ENCODE peak calls at places on chromosome 9, in seven cellular contexts. Z is adrenal gland; Y is lower lobe of right lung; F is endothelial cell of umbilical vein; O is stomach; A is CD8-positive, alpha-beta T cell; N is GM06990. L is an unnamed sample.

GRCh38 chr9:98584059-98584458 is 124.7 kb downstream of the GABBR2 start:
- DNase-seq in O (no peak), N (peak; percentile 47), Y (no peak), F (peak; percentile 38), Z (no peak), A (no peak), L (no peak)

GRCh38 chr9:134055981-134056461 is 11.8 kb downstream of the BRD3 start:
- DNase-seq in A (no peak), Y (peak; percentile 90), F (no peak), N (no peak), O (peak; percentile 89), Z (peak; percentile 96), L (peak; percentile 94)

GRCh38 chr9:6557883-6558282 is 87.6 kb downstream of the GLDC start:
- DNase-seq in F (peak; percentile 98), A (no peak), N (no peak), Y (no peak), O (no peak), Z (no peak), L (no peak)

GRCh38 chr9:14103115-14103514 is 210.8 kb downstream of the NFIB start:
- DNase-seq in O (no peak), Y (no peak), A (no peak), N (no peak), F (no peak), Z (no peak), L (peak; percentile 2)

GRCh38 chr9:122827759-122828090 is 663 bp downstream of the PDCL start:
- DNase-seq in Z (no peak), F (no peak), A (no peak), N (no peak), O (no peak), Y (no peak), L (peak; percentile 48)

GRCh38 chr9:8647824-8648223 is 848.2 kb upstream of the DMAC1 start:
- DNase-seq in Y (no peak), F (no peak), N (no peak), A (no peak), Z (no peak), O (no peak), L (no peak)

GRCh38 chr9:27154923-27155322 is 45.9 kb downstream of the TEK start:
- DNase-seq in O (no peak), F (peak; percentile 96), A (no peak), Z (no peak), Y (no peak), N (no peak), L (peak; percentile 96)

GRCh38 chr9:13934411-13934810 is 379.5 kb downstream of the NFIB start:
- DNase-seq in A (no peak), Z (no peak), Y (no peak), N (no peak), O (no peak), F (no peak), L (no peak)

GRCh38 chr9:12933957-12934356 is 159.1 kb downstream of the LURAP1L start:
- DNase-seq in N (no peak), Y (no peak), A (no peak), F (peak; percentile 27), O (no peak), Z (no peak), L (peak; percentile 69)

GRCh38 chr9:136973618-136974617 is 3.4 kb upstream of the PTGDS start:
- DNase-seq in N (no peak), O (no peak), A (no peak), Z (no peak), F (no peak), Y (no peak), L (no peak)

GRCh38 chr9:29006603-29007002 is 1433.3 kb upstream of the C9orf72 start:
- DNase-seq in Y (no peak), Z (no peak), O (no peak), N (no peak), F (no peak), A (no peak), L (no peak)

GRCh38 chr9:115590016-115590415 is 472.1 kb upstream of the TNC start:
- DNase-seq in Z (peak; percentile 41), F (peak; percentile 83), Y (no peak), N (no peak), O (no peak), A (no peak), L (peak; percentile 98)

GRCh38 chr9:111036068-111036789 is 2.0 kb downstream of the LPAR1 start:
- DNase-seq in A (no peak), O (peak; percentile 66), Z (peak; percentile 43), N (no peak), F (no peak), Y (peak; percentile 71), L (peak; percentile 66)

GRCh38 chr9:31590091-31590490 is 794.4 kb upstream of the ACO1 start:
- DNase-seq in A (no peak), N (no peak), O (no peak), Y (no peak), Z (no peak), F (no peak), L (no peak)

GRCh38 chr9:10127867-10128266 is 484.9 kb downstream of the PTPRD start:
- DNase-seq in A (no peak), F (no peak), O (no peak), N (no peak), Z (no peak), Y (no peak), L (no peak)

GRCh38 chr9:126057036-126057435 is 269.6 kb upstream of the MVB12B start:
- DNase-seq in A (no peak), N (no peak), Y (no peak), F (no peak), Z (no peak), O (no peak), L (no peak)

GRCh38 chr9:136219276-136219675 is 14.3 kb upstream of the LHX3 start:
- DNase-seq in N (no peak), O (no peak), Z (no peak), F (no peak), A (no peak), Y (no peak), L (peak; percentile 13)

GRCh38 chr9:120928015-120928719 is 1.6 kb upstream of the TRAF1 start:
- DNase-seq in O (peak; percentile 51), A (no peak), N (peak; percentile 49), Z (peak; percentile 79), Y (peak; percentile 69), F (peak; percentile 62), L (no peak)

GRCh38 chr9:2174321-2174720 is 159.2 kb downstream of the SMARCA2 start:
- DNase-seq in Y (no peak), F (no peak), N (no peak), A (no peak), O (no peak), Z (no peak), L (no peak)

DNA sequence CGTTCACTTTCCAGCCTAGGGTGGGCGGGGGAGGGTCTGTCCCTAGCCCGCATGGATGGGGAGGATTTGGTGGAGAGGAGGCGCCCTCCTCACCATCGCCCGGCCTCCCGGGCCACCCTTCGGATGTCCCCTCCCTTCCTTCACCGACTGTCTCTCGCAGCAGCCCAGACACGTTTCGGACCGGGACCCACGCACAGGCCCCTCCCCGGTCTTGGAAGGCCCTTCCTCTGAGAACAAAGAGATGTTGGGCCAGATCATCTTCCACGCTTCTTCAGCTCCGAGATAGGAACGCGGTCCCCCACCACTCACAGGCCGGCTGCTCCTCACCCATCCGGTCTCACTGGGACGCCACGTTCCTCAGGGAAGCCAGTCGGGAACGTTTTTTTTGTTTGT is 640 bp upstream of the DPM2 start:
- DNase-seq in Z (peak; percentile 68), O (no peak), Y (no peak), N (no peak), A (peak; percentile 32), F (no peak), L (no peak)
- H3K4me3 ChIP-seq in Z (no peak overlapping the region), O (peak overlapping the region; percentile 89), Y (peak overlapping the region; percentile 88), N (peak overlapping the region; percentile 92), A (no peak overlapping the region), F (peak overlapping the region; percentile 79), L (peak overlapping the region; percentile 93)

GRCh38 chr9:135107592-135108235 is 20.2 kb downstream of the OLFM1 start:
- DNase-seq in O (no peak), Y (no peak), A (no peak), Z (no peak), N (no peak), F (no peak), L (no peak)
- TF ChIP-seq CTCF in O (no peak), Y (no peak), A (no peak), Z (no peak), N (no peak), F (no peak), L (no peak)

DNA sequence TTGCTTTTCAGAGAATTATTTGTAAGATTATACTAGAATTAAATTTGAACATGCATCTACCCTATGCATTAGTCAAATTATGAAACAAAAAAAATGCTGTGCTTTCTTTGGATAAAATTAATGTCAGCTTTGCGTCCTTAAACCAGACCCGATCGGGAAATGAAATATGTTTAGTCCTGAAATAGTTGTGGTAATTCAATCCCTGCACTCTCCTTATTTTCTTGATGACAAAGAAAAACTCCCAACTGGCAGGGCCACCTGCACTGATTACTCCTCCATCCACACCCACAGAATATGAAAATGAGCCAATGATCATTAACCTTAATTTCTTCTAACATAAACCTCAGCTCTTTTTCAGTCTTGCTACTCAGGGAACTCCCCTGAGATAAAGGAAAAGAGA is 245.4 kb downstream of the BNC2 start:
- DNase-seq in Z (no peak), N (no peak), Y (no peak), A (no peak), F (peak; percentile 38), O (no peak), L (no peak)
- H3K4me3 ChIP-seq in Z (no peak overlapping the region), N (no peak overlapping the region), Y (no peak overlapping the region), A (no peak overlapping the region), F (no peak overlapping the region), O (no peak overlapping the region), L (no peak overlapping the region)

DNA sequence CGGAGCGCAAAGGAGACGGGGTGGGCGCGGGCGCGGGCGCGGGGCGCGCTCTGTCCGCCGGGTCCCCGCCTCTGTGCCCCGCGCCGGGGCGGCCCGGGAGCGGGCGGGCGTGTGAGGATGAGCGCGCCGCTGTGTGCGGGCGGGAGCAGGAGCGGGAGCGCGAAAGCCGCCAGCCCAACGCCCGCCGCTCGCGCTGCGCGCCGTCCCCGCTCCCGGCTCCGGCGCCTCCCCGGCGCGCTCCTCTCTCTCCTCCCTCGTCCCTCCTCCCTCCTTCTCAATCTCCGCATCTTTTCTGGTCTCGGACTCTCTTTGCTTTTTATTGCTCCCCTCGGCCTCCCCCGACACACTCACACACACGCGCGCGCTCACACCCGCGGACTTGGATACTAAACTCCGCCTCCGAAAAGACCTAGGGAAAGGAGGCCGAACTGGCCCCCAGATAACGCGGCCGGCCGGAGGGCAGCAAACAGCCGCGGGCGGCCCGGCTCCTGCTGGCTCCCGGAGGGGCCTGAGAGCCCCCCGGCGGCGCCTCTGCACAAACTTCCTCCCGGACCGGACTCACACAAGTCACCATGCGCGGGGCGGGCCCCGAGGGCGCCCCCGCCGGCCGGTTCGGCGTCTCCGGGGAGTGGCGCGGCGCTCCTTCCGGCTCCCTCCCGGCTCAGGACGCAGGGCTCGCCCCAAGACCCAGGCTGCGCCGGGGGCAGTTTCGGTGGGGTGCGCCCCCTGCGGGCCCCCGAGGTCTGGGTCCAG is at the start of gene FIBCD1:
- DNase-seq in O (no peak), Y (no peak), Z (no peak), A (no peak), N (peak; percentile 72), F (peak; percentile 13), L (peak; percentile 42)
- TF ChIP-seq CTCF in O (no peak), Y (peak; percentile 21), Z (peak; percentile 22), A (no peak), N (peak; percentile 14), F (peak; percentile 20), L (peak; percentile 12)

L was measured in AG10803.